ENCODE peak calls at places on chromosomes 6 and 20, in eight cellular contexts. M is HCT116, D is neural progenitor cell, P is K562, O is GM23338, K is PC-3, N is GM23248, H is neuronal stem cell. F is an unnamed sample.

GRCh38 chr6:118967239-118967638 is 32.3 kb upstream of the MCM9 start:
- DNase-seq in M (no peak), D (no peak), P (no peak), O (no peak), K (no peak), N (no peak), H (no peak), F (no peak)

GRCh38 chr6:33840064-33840926 is 36.5 kb upstream of the MLN start:
- DNase-seq in M (peak; percentile 79), D (no peak), P (peak; percentile 92), O (no peak), K (peak; percentile 98), N (peak; percentile 99), H (no peak), F (peak; percentile 95)

GRCh38 chr6:119285908-119286625 is 63.5 kb downstream of the MAN1A1 start:
- DNase-seq in M (no peak), D (no peak), P (no peak), O (no peak), K (no peak), N (peak; percentile 24), H (no peak), F (peak; percentile 45)

GRCh38 chr20:60152792-60153191 is 194.6 kb downstream of the CDH26 start:
- DNase-seq in M (no peak), D (no peak), P (no peak), O (no peak), K (no peak), N (no peak), H (no peak), F (no peak)

GRCh38 chr6:90097357-90097756 is 199.3 kb downstream of the BACH2 start:
- DNase-seq in M (no peak), D (no peak), P (no peak), O (no peak), K (peak; percentile 28), N (no peak), H (no peak), F (peak; percentile 68)

GRCh38 chr6:152091851-152092341 is 284.4 kb downstream of the ESR1 start:
- DNase-seq in M (no peak), D (no peak), P (no peak), O (no peak), K (peak; percentile 70), N (peak; percentile 88), H (no peak), F (peak; percentile 33)

GRCh38 chr6:107458687-107459282 is 579 bp downstream of the PDSS2 start:
- DNase-seq in M (no peak), D (no peak), P (peak; percentile 31), O (peak; percentile 47), K (peak; percentile 26), N (peak; percentile 58), H (no peak), F (peak; percentile 13)

GRCh38 chr6:164107297-164107995 is 692.9 kb downstream of the QKI start:
- DNase-seq in M (no peak), D (no peak), P (no peak), O (no peak), K (no peak), N (peak; percentile 2), H (no peak), F (peak; percentile 87)

GRCh38 chr6:43774776-43775583 is 5.0 kb downstream of the VEGFA start:
- DNase-seq in M (no peak), D (peak; percentile 93), P (peak; percentile 89), O (peak; percentile 96), K (peak; percentile 58), N (peak; percentile 89), H (peak; percentile 79), F (peak; percentile 63)

GRCh38 chr20:5156670-5157448 is 30.1 kb downstream of the CDS2 start:
- DNase-seq in M (peak; percentile 60), D (no peak), P (no peak), O (no peak), K (peak; percentile 68), N (peak; percentile 29), H (no peak), F (peak; percentile 62)

GRCh38 chr6:7230956-7231713 is 81.9 kb downstream of the SSR1 start:
- DNase-seq in M (no peak), D (no peak), P (no peak), O (no peak), K (no peak), N (no peak), H (no peak), F (no peak)

GRCh38 chr6:7230327-7230691 is 82.7 kb downstream of the SSR1 start:
- DNase-seq in M (no peak), D (no peak), P (no peak), O (no peak), K (no peak), N (no peak), H (no peak), F (no peak)

GRCh38 chr6:7232351-7232750 is 80.6 kb downstream of the SSR1 start:
- DNase-seq in M (no peak), D (no peak), P (no peak), O (no peak), K (no peak), N (peak; percentile 15), H (no peak), F (peak; percentile 22)

GRCh38 chr6:7228662-7229375 is 84.2 kb downstream of the SSR1 start:
- DNase-seq in M (no peak), D (no peak), P (no peak), O (no peak), K (no peak), N (no peak), H (no peak), F (no peak)

GRCh38 chr6:7229376-7230326 is 83.3 kb downstream of the SSR1 start:
- DNase-seq in M (no peak), D (no peak), P (peak; percentile 47), O (no peak), K (no peak), N (no peak), H (no peak), F (no peak)
- H3K36me3 ChIP-seq in M (peaks cover 14% of the 10 kb centered on the region), D (no peaks in the 10 kb centered on the region), P (peaks cover 88% of the 10 kb centered on the region), O (no peaks in the 10 kb centered on the region), K (peaks cover 67% of the 10 kb centered on the region), N (peaks cover 15% of the 10 kb centered on the region), H (peaks cover 91% of the 10 kb centered on the region), F (peaks cover 35% of the 10 kb centered on the region)

GRCh38 chr20:20359628-20360027 is 8.3 kb upstream of the INSM1 start:
- DNase-seq in M (no peak), D (no peak), P (no peak), O (no peak), K (no peak), N (no peak), H (no peak), F (no peak)
- H2AFZ ChIP-seq in M (peak overlapping the region; percentile 52), D (no peak overlapping the region), P (no peak overlapping the region), O (no peak overlapping the region), K (no peak overlapping the region), N (no peak overlapping the region), H (no peak overlapping the region), F (no peak overlapping the region)

GRCh38 chr20:50360921-50361320 is 149.3 kb upstream of the PTPN1 start:
- DNase-seq in M (no peak), D (no peak), P (no peak), O (no peak), K (no peak), N (no peak), H (no peak), F (no peak)

GRCh38 chr20:50358959-50359358 is 151.2 kb upstream of the PTPN1 start:
- DNase-seq in M (no peak), D (no peak), P (no peak), O (no peak), K (no peak), N (no peak), H (no peak), F (no peak)

GRCh38 chr20:50359607-50360217 is 150.5 kb upstream of the PTPN1 start:
- DNase-seq in M (no peak), D (no peak), P (no peak), O (no peak), K (no peak), N (no peak), H (no peak), F (no peak)

GRCh38 chr20:50358166-50358565 is 152.0 kb upstream of the PTPN1 start:
- DNase-seq in M (no peak), D (no peak), P (no peak), O (no peak), K (no peak), N (no peak), H (no peak), F (no peak)

DNA sequence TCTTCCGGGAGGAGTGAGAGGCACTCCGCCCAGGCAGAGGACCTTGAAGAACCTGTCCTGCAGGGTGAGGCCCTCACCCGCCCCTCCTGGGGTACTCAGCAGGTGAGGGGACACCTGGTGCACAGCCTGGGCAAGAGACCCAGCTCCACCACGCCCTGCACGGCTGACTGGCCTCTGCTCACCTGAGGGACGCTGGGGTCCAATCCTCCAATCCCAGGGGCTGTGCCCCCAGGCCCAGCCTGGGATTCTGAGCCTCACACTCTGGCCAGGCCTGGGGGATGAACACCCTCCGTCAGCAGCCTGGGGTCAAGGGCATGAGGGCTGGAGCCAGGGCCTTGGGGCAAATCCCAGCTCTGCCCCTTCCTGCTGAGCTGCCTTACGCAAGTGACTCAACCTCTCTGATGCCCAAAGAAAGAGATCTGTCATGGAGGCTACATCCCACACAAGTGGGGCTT is 149.9 kb upstream of the PTPN1 start:
- DNase-seq in M (no peak), D (no peak), P (no peak), O (no peak), K (peak; percentile 59), N (no peak), H (no peak), F (no peak)
- H3K36me3 ChIP-seq in M (no peaks in the 10 kb centered on the region), D (no peaks in the 10 kb centered on the region), P (no peaks in the 10 kb centered on the region), O (no peaks in the 10 kb centered on the region), K (no peaks in the 10 kb centered on the region), N (no peaks in the 10 kb centered on the region), H (no peaks in the 10 kb centered on the region), F (no peaks in the 10 kb centered on the region)

GRCh38 chr6:116254297-116254724 is 436 bp upstream of the TSPYL4 start:
- DNase-seq in M (no peak), D (no peak), P (no peak), O (no peak), K (no peak), N (no peak), H (no peak), F (no peak)
- H2AFZ ChIP-seq in M (no peak overlapping the region), D (peak overlapping the region; percentile 84), P (peak overlapping the region; percentile 88), O (no peak overlapping the region), K (peak overlapping the region; percentile 93), N (peak overlapping the region; percentile 93), H (peak overlapping the region; percentile 58), F (peak overlapping the region; percentile 87)

DNA sequence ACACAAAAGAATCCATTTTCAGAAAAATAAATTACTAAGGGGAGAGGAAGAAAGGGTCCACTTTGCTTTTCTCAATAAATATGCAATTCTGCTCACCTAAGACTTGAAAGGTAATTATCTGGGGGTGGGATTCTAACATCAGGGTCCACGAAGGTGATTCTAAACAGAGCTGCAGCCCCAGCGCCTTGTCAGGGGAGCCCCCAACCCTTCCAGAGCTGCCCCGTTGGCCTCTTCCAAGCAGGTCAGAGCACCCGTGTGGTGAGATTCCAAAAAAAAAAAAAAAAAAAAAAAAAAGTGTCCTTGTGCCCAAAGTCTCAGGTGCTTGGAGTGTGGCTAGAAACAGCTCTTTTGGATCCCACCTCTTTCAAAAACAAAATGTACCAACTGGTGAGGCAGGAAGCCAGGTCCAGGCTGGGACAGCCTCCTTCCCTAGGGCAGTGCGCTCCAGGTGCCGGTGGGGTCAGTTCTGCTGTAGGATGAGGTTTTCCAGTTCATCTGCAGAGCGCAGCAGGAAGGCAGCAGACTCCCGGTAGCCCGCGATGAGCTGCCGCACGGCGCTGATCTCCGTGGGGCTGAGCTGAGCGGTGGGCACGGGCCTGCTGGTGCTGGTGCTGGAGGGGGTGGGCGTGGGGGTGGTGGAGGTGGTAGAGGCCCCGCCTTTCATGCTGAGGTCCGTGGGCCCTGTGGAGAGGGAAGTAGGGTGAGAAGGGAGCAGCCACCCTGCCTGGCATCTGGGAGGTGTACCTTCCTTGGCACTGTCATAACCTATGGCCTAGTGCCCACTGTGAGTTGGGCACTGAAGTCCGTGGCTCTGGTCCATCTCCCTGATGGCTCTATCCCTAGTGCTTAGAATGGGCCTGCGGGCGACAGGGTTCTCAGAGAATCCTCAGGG is 89.3 kb downstream of the ASXL1 start:
- DNase-seq in M (no peak), D (no peak), P (no peak), O (no peak), K (no peak), N (no peak), H (no peak), F (no peak)
- H3K36me3 ChIP-seq in M (no peaks in the 10 kb centered on the region), D (no peaks in the 10 kb centered on the region), P (peaks cover 98% of the 10 kb centered on the region), O (peaks cover 9% of the 10 kb centered on the region), K (peaks cover 4% of the 10 kb centered on the region), N (peaks cover 5% of the 10 kb centered on the region), H (peaks cover 98% of the 10 kb centered on the region), F (peaks cover 16% of the 10 kb centered on the region)

F was measured in fibroblast of lung.